ENCODE peak calls at places on chromosomes 7 and 10, in eight cellular contexts. One of them, this sample, is unnamed.

GRCh38 chr10:72164617-72165016 is 51.2 kb upstream of the ANAPC16 start:
- DNase-seq in GM13977: no peak
- DNase-seq in OCI-LY7: no peak
- DNase-seq in endothelial cell: no peak
- DNase-seq in GM06990: no peak
- DNase-seq in A549: no peak
- DNase-seq in cardiac fibroblast: no peak
- DNase-seq in CD8-positive, alpha-beta T cell: no peak
- DNase-seq in this sample: no peak

GRCh38 chr7:90842430-90842788 is 246.3 kb downstream of the CDK14 start:
- DNase-seq in GM13977: no peak
- DNase-seq in OCI-LY7: peak
- DNase-seq in endothelial cell: no peak
- DNase-seq in GM06990: no peak
- DNase-seq in A549: no peak
- DNase-seq in cardiac fibroblast: no peak
- DNase-seq in CD8-positive, alpha-beta T cell: no peak
- DNase-seq in this sample: no peak

GRCh38 chr7:24572421-24573007 is 738 bp upstream of the PALS2 start:
- DNase-seq in GM13977: peak
- DNase-seq in OCI-LY7: peak
- DNase-seq in endothelial cell: peak
- DNase-seq in GM06990: peak
- DNase-seq in A549: peak
- DNase-seq in cardiac fibroblast: peak
- DNase-seq in CD8-positive, alpha-beta T cell: peak
- DNase-seq in this sample: peak

GRCh38 chr10:79399242-79399831 is 46.1 kb downstream of the ZCCHC24 start:
- DNase-seq in GM13977: no peak
- DNase-seq in OCI-LY7: no peak
- DNase-seq in endothelial cell: peak
- DNase-seq in GM06990: no peak
- DNase-seq in A549: no peak
- DNase-seq in cardiac fibroblast: peak
- DNase-seq in CD8-positive, alpha-beta T cell: no peak
- DNase-seq in this sample: peak

GRCh38 chr10:27673065-27673464 is 72.6 kb downstream of the MKX start:
- DNase-seq in GM13977: no peak
- DNase-seq in OCI-LY7: no peak
- DNase-seq in endothelial cell: no peak
- DNase-seq in GM06990: no peak
- DNase-seq in A549: no peak
- DNase-seq in cardiac fibroblast: no peak
- DNase-seq in CD8-positive, alpha-beta T cell: no peak
- DNase-seq in this sample: no peak

GRCh38 chr10:80144302-80145131 is 12.0 kb downstream of the PLAC9 start:
- DNase-seq in GM13977: no peak
- DNase-seq in OCI-LY7: peak
- DNase-seq in endothelial cell: no peak
- DNase-seq in GM06990: peak
- DNase-seq in A549: no peak
- DNase-seq in cardiac fibroblast: no peak
- DNase-seq in CD8-positive, alpha-beta T cell: no peak
- DNase-seq in this sample: no peak

GRCh38 chr7:105387621-105388372 is 924 bp downstream of the SRPK2 start:
- DNase-seq in GM13977: peak
- DNase-seq in OCI-LY7: peak
- DNase-seq in endothelial cell: peak
- DNase-seq in GM06990: peak
- DNase-seq in A549: peak
- DNase-seq in cardiac fibroblast: peak
- DNase-seq in CD8-positive, alpha-beta T cell: peak
- DNase-seq in this sample: peak

GRCh38 chr10:125788156-125789034 is 12.8 kb upstream of the MMP21 start:
- DNase-seq in GM13977: no peak
- DNase-seq in OCI-LY7: peak
- DNase-seq in endothelial cell: peak
- DNase-seq in GM06990: no peak
- DNase-seq in A549: no peak
- DNase-seq in cardiac fibroblast: no peak
- DNase-seq in CD8-positive, alpha-beta T cell: no peak
- DNase-seq in this sample: no peak

GRCh38 chr7:44394112-44394447 is 68.7 kb upstream of the CAMK2B start:
- DNase-seq in GM13977: no peak
- DNase-seq in OCI-LY7: no peak
- DNase-seq in endothelial cell: no peak
- DNase-seq in GM06990: no peak
- DNase-seq in A549: no peak
- DNase-seq in cardiac fibroblast: no peak
- DNase-seq in CD8-positive, alpha-beta T cell: no peak
- DNase-seq in this sample: no peak

GRCh38 chr10:77842652-77843212 is 83.8 kb downstream of the DLG5 start:
- DNase-seq in GM13977: no peak
- DNase-seq in OCI-LY7: no peak
- DNase-seq in endothelial cell: no peak
- DNase-seq in GM06990: no peak
- DNase-seq in A549: no peak
- DNase-seq in cardiac fibroblast: no peak
- DNase-seq in CD8-positive, alpha-beta T cell: no peak
- DNase-seq in this sample: no peak

GRCh38 chr7:78095549-78095948 is 297.0 kb downstream of the PHTF2 start:
- DNase-seq in GM13977: no peak
- DNase-seq in OCI-LY7: no peak
- DNase-seq in endothelial cell: no peak
- DNase-seq in GM06990: no peak
- DNase-seq in A549: no peak
- DNase-seq in cardiac fibroblast: peak
- DNase-seq in CD8-positive, alpha-beta T cell: no peak
- DNase-seq in this sample: no peak

GRCh38 chr10:73859441-73860049 is 14.8 kb downstream of the CAMK2G start:
- DNase-seq in GM13977: no peak
- DNase-seq in OCI-LY7: no peak
- DNase-seq in endothelial cell: no peak
- DNase-seq in GM06990: no peak
- DNase-seq in A549: no peak
- DNase-seq in cardiac fibroblast: peak
- DNase-seq in CD8-positive, alpha-beta T cell: no peak
- DNase-seq in this sample: no peak

GRCh38 chr7:145928937-145929336 is 187.7 kb upstream of the CNTNAP2 start:
- DNase-seq in GM13977: no peak
- DNase-seq in OCI-LY7: no peak
- DNase-seq in endothelial cell: no peak
- DNase-seq in GM06990: no peak
- DNase-seq in A549: no peak
- DNase-seq in cardiac fibroblast: no peak
- DNase-seq in CD8-positive, alpha-beta T cell: no peak
- DNase-seq in this sample: no peak

GRCh38 chr7:101535333-101535732 is 93.8 kb downstream of the MYL10 start:
- DNase-seq in GM13977: no peak
- DNase-seq in OCI-LY7: no peak
- DNase-seq in endothelial cell: no peak
- DNase-seq in GM06990: no peak
- DNase-seq in A549: no peak
- DNase-seq in cardiac fibroblast: no peak
- DNase-seq in CD8-positive, alpha-beta T cell: no peak
- DNase-seq in this sample: no peak

GRCh38 chr10:128474571-128474970 is 348.3 kb upstream of the MKI67 start:
- DNase-seq in GM13977: no peak
- DNase-seq in OCI-LY7: no peak
- DNase-seq in endothelial cell: no peak
- DNase-seq in GM06990: no peak
- DNase-seq in A549: no peak
- DNase-seq in cardiac fibroblast: no peak
- DNase-seq in CD8-positive, alpha-beta T cell: no peak
- DNase-seq in this sample: no peak

GRCh38 chr10:99917963-99918825 is 91.6 kb downstream of the DNMBP start:
- DNase-seq in GM13977: no peak
- DNase-seq in OCI-LY7: no peak
- DNase-seq in endothelial cell: peak
- DNase-seq in GM06990: no peak
- DNase-seq in A549: peak
- DNase-seq in cardiac fibroblast: peak
- DNase-seq in CD8-positive, alpha-beta T cell: no peak
- DNase-seq in this sample: peak

GRCh38 chr7:46169384-46169755 is 248.3 kb upstream of the IGFBP3 start:
- DNase-seq in GM13977: no peak
- DNase-seq in OCI-LY7: no peak
- DNase-seq in endothelial cell: no peak
- DNase-seq in GM06990: no peak
- DNase-seq in A549: no peak
- DNase-seq in cardiac fibroblast: no peak
- DNase-seq in CD8-positive, alpha-beta T cell: no peak
- DNase-seq in this sample: no peak

DNA sequence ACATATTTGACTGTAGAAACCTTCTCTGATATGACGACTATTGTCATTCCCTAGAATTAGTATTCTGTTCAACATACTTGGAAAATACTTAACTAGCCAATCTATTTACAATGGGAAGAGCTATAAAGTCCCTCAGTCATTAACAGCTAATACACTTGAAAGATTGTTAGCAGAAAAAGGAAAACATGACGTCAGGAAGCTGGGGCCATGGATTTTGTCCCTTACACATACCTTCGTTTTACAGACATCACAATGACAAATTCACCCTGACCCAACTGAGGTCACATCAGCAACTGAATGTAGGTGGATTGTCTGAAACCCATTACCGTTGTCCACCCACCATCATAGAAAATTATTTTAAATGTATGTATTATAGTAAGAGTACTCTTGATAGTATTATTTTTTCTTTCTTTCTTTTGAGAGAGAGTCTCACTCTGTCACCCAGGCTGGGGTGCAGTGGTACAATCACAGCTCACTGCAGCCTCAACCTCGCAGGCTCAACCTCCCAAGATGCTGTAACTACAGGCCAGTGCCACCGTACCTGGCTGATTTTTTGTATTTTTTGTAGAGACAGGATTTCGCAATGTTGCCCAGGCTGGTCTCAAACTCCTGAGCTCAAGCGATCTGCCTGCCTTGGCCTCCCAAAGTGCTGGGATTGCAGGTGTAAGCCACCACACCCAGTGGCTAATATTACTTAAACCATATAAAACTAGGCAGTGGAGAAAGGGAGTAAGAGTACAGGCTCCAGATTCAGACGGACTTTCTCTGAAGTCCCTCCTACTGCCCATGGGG is 497.0 kb upstream of the C7orf33 start:
- DNase-seq in GM13977: no peak
- DNase-seq in OCI-LY7: no peak
- DNase-seq in endothelial cell: no peak
- DNase-seq in GM06990: no peak
- DNase-seq in A549: no peak
- DNase-seq in cardiac fibroblast: no peak
- DNase-seq in CD8-positive, alpha-beta T cell: no peak
- DNase-seq in this sample: no peak
- TF ChIP-seq CTCF in GM13977: no peak
- TF ChIP-seq CTCF in OCI-LY7: no peak
- TF ChIP-seq CTCF in endothelial cell: no peak
- TF ChIP-seq CTCF in GM06990: no peak
- TF ChIP-seq CTCF in A549: no peak
- TF ChIP-seq CTCF in cardiac fibroblast: no peak
- TF ChIP-seq CTCF in CD8-positive, alpha-beta T cell: no peak
- TF ChIP-seq CTCF in this sample: no peak

GRCh38 chr7:2063562-2064360 is 169.0 kb downstream of the MAD1L1 start:
- DNase-seq in GM13977: no peak
- DNase-seq in OCI-LY7: no peak
- DNase-seq in endothelial cell: peak
- DNase-seq in GM06990: no peak
- DNase-seq in A549: peak
- DNase-seq in cardiac fibroblast: no peak
- DNase-seq in CD8-positive, alpha-beta T cell: no peak
- DNase-seq in this sample: peak
- TF ChIP-seq CTCF in GM13977: no peak
- TF ChIP-seq CTCF in OCI-LY7: no peak
- TF ChIP-seq CTCF in endothelial cell: no peak
- TF ChIP-seq CTCF in GM06990: no peak
- TF ChIP-seq CTCF in A549: no peak
- TF ChIP-seq CTCF in cardiac fibroblast: no peak
- TF ChIP-seq CTCF in CD8-positive, alpha-beta T cell: no peak
- TF ChIP-seq CTCF in this sample: peak

GRCh38 chr7:134458806-134459698 is at the start of gene AKR1B1:
- DNase-seq in GM13977: peak
- DNase-seq in OCI-LY7: peak
- DNase-seq in endothelial cell: peak
- DNase-seq in GM06990: peak
- DNase-seq in A549: peak
- DNase-seq in cardiac fibroblast: peak
- DNase-seq in CD8-positive, alpha-beta T cell: peak
- DNase-seq in this sample: peak
- TF ChIP-seq CTCF in GM13977: peak
- TF ChIP-seq CTCF in OCI-LY7: peak
- TF ChIP-seq CTCF in endothelial cell: no peak
- TF ChIP-seq CTCF in GM06990: peak
- TF ChIP-seq CTCF in A549: peak
- TF ChIP-seq CTCF in cardiac fibroblast: peak
- TF ChIP-seq CTCF in CD8-positive, alpha-beta T cell: peak
- TF ChIP-seq CTCF in this sample: peak

DNA sequence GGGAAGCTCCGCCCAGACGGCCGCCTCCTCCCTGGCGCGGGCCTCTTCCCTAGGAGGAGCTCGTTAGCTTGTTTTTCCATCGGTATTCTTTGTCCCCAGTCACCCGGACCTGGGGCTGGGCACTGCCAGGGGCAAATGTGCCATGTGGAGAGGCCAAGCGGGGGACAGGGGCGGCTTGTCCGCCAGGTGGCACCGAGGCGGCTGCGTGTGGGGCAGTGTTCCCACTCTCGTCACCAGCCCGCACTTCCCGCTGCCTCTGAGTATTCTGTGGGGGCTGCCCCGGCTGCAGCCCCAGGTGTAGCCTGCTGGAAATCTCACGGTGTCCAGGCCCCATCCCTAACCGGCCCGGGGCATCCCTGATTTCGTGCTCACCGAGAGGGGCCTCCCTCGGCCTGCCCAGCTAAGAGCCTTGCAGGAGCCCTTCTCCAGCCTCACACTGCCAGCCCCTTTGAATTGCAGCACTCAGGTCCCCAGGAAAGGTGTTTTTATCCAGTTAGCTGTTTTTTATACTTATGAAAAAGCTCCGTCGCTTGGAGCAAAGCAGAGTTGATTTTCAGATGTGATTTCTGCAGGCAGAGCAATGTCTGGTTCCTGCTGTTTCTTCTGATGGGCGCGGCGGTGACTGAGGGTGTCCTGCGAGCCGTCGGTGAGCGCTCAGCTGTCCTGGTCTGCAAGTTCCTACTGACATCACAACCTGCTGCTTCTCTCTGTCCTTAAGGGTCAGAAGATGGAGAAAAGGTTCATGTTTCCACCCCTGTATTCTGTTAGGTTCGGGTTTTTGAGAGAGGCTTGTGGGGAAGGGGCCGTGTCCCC is 109.8 kb upstream of the FAM20C start:
- DNase-seq in GM13977: no peak
- DNase-seq in OCI-LY7: no peak
- DNase-seq in endothelial cell: no peak
- DNase-seq in GM06990: no peak
- DNase-seq in A549: no peak
- DNase-seq in cardiac fibroblast: no peak
- DNase-seq in CD8-positive, alpha-beta T cell: no peak
- DNase-seq in this sample: no peak
- TF ChIP-seq CTCF in GM13977: no peak
- TF ChIP-seq CTCF in OCI-LY7: no peak
- TF ChIP-seq CTCF in endothelial cell: no peak
- TF ChIP-seq CTCF in GM06990: no peak
- TF ChIP-seq CTCF in A549: no peak
- TF ChIP-seq CTCF in cardiac fibroblast: no peak
- TF ChIP-seq CTCF in CD8-positive, alpha-beta T cell: no peak
- TF ChIP-seq CTCF in this sample: no peak

This sample was measured in neural crest cell.